ENCODE peak calls at places on chromosomes 7 and 10, in six cellular contexts. P is heart left ventricle, Q is IMR-90, Y is spleen, T is gastrocnemius medialis, O is sigmoid colon. S is an unnamed sample.

GRCh38 chr7:79317728-79318127 is 135.7 kb downstream of the MAGI2 start:
- DNase-seq in Q (peak; percentile 97), Y (no peak), P (no peak), T (no peak), O (no peak), S (no peak)

GRCh38 chr7:1950066-1950622 is 280.1 kb downstream of the ELFN1 start:
- DNase-seq in P (peak; percentile 18), T (no peak), Q (no peak), O (no peak), Y (no peak), S (no peak)

GRCh38 chr10:71060636-71061426 is 151.5 kb upstream of the UNC5B start:
- DNase-seq in Q (no peak), T (no peak), Y (no peak), O (no peak), P (no peak), S (no peak)

GRCh38 chr7:132776105-132776504 is 199.8 kb upstream of the PLXNA4 start:
- DNase-seq in Y (no peak), Q (no peak), O (no peak), T (no peak), P (no peak), S (no peak)

GRCh38 chr10:118594392-118595063 is 920 bp downstream of the PRLHR start:
- DNase-seq in P (no peak), Q (peak; percentile 21), Y (no peak), T (peak; percentile 30), O (no peak), S (no peak)

GRCh38 chr10:99920901-99921300 is 88.8 kb downstream of the DNMBP start:
- DNase-seq in O (no peak), Y (no peak), P (no peak), T (no peak), Q (peak; percentile 64), S (no peak)

GRCh38 chr7:46173526-46174191 is 252.6 kb upstream of the IGFBP3 start:
- DNase-seq in O (no peak), T (no peak), P (peak; percentile 80), Y (no peak), Q (no peak), S (no peak)

GRCh38 chr10:31912289-31912688 is 16.3 kb downstream of the ARHGAP12 start:
- DNase-seq in P (no peak), O (no peak), T (no peak), Q (peak; percentile 59), Y (no peak), S (no peak)

GRCh38 chr7:10343108-10343507 is 630.6 kb upstream of the PHF14 start:
- DNase-seq in Y (no peak), O (no peak), P (no peak), Q (no peak), T (no peak), S (no peak)

GRCh38 chr7:91683823-91684222 is 196.7 kb downstream of the MTERF1 start:
- DNase-seq in O (no peak), T (no peak), Q (peak; percentile 22), P (peak; percentile 27), Y (no peak), S (no peak)

DNA sequence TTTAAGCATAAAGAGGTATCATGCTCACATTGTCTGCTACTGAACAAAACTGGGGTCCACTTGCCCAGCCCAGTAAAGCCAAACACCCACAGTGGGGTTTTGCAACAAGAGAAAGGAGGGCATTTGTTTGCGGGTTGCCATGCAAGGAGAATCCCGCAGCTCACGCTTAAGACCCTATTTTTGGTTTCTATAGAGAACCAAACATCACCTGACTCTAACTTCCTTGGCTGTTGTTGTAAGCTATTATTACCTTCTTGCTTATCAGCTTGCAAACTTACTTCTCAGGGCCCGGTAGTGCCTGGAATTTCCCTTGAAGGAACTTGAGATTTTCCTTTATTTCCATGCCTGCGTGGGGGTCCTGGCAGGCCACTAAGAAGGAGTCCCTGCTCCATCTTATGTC is 20.7 kb downstream of the IFIT3 start:
- DNase-seq in T (no peak), P (no peak), O (no peak), Q (no peak), Y (no peak), S (no peak)
- H3K4me1 ChIP-seq in T (peaks cover 37% of the 10 kb centered on the region), P (peaks cover 66% of the 10 kb centered on the region), O (no peaks in the 10 kb centered on the region), Q (peaks cover 20% of the 10 kb centered on the region), Y (peaks cover 59% of the 10 kb centered on the region), S (peaks cover 39% of the 10 kb centered on the region)

DNA sequence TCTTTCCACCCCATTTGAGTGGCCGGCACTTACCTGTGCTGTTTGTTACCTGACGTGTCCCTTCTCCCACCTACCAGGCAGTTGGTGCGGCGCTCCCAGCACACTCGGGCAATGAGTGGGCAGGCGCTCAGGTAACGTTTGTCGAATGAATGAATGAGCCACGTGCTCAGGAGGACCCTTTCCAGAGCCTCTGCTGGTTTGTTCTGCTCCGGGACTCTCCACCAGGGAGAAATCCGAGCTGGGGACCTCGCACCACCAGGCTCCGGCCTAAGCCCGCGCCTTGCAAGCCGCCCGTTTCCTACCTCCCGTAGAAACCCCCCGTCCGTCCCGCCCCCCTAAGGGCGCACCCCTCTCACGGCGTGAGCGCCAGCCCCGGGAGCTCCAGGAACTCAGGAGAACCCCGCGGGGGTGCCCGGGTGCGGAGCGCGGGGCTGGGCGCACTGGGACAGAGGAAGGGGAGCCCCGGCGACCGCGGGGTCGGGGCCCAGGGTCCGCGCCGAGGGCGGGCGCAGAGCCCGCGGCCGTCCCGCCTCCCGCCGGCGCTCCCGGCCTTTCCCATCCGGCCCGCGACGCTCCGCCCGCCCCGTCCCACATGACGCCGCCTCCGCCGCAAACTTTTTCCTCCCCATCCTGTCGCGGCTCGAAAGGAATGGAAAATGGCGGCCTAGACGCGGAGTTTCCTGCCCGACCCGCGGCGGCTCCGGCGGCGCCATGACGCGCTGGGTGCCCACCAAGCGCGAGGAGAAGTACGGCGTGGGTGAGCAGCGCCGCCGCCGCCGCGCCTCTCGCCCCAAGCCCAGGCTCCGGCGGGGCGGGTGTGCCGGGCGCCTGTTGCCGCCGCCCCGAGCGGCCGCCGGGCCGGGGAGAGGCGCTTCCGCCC is at the start of gene DOCK1:
- DNase-seq in Y (peak; percentile 74), O (peak; percentile 83), P (peak; percentile 79), T (peak; percentile 16), Q (peak; percentile 68), S (no peak)
- TF ChIP-seq POLR2A in Y (no peak), O (no peak), P (no peak), T (peak; percentile 38), Q (no peak), S (peak; percentile 16)

DNA sequence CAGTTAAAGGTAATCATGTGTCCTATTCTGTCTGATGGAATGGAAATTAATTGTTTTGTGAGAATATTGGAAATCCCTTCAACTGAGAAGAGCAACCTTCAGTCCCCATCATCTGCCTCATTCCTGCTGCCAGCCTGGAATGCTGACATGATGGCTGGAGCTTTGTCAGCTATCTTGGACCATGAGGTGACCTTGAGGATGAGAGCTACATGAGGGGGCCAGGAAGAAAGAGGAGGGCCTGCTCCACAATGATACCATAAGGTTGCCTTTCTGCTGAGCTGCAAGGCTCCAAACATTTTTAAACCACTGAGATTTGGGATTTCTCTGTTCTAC is 40.7 kb upstream of the C10orf71 start:
- DNase-seq in O (no peak), P (no peak), Y (no peak), T (no peak), Q (no peak), S (no peak)
- H3K4me3 ChIP-seq in O (no peak overlapping the region), P (no peak overlapping the region), Y (no peak overlapping the region), T (no peak overlapping the region), Q (no peak overlapping the region), S (no peak overlapping the region)

GRCh38 chr7:6162650-6163366 is 109.6 kb downstream of the CYTH3 start:
- DNase-seq in P (no peak), T (no peak), Q (no peak), O (peak; percentile 50), Y (no peak), S (no peak)
- H3K4me1 ChIP-seq in P (peaks cover 58% of the 10 kb centered on the region), T (peaks cover 22% of the 10 kb centered on the region), Q (peaks cover 1% of the 10 kb centered on the region), O (no peaks in the 10 kb centered on the region), Y (peaks cover 27% of the 10 kb centered on the region), S (peaks cover 16% of the 10 kb centered on the region)

GRCh38 chr10:44009891-44010290 is 361.2 kb upstream of the ZNF32 start:
- DNase-seq in P (no peak), Y (no peak), Q (no peak), O (no peak), T (no peak), S (no peak)

GRCh38 chr10:44011603-44011981 is 362.9 kb upstream of the ZNF32 start:
- DNase-seq in T (no peak), P (no peak), Q (no peak), O (no peak), Y (no peak), S (no peak)

GRCh38 chr10:44008917-44009620 is 360.4 kb upstream of the ZNF32 start:
- DNase-seq in Q (no peak), P (no peak), O (no peak), T (no peak), Y (no peak), S (no peak)

GRCh38 chr10:44012921-44013320 is 364.2 kb upstream of the ZNF32 start:
- DNase-seq in O (no peak), Y (no peak), T (no peak), Q (no peak), P (no peak), S (no peak)

GRCh38 chr10:44010873-44011602 is 362.4 kb upstream of the ZNF32 start:
- DNase-seq in O (no peak), Q (peak; percentile 12), T (no peak), P (peak; percentile 60), Y (no peak), S (no peak)
- TF ChIP-seq POLR2A in O (no peak), Q (no peak), T (no peak), P (no peak), Y (no peak), S (no peak)

GRCh38 chr7:114931656-114932011 is 9.7 kb downstream of the MDFIC start:
- DNase-seq in Y (no peak), T (no peak), O (no peak), P (no peak), Q (no peak), S (no peak)
- H3K4me3 ChIP-seq in Y (no peak overlapping the region), T (no peak overlapping the region), O (no peak overlapping the region), P (no peak overlapping the region), Q (no peak overlapping the region), S (no peak overlapping the region)

DNA sequence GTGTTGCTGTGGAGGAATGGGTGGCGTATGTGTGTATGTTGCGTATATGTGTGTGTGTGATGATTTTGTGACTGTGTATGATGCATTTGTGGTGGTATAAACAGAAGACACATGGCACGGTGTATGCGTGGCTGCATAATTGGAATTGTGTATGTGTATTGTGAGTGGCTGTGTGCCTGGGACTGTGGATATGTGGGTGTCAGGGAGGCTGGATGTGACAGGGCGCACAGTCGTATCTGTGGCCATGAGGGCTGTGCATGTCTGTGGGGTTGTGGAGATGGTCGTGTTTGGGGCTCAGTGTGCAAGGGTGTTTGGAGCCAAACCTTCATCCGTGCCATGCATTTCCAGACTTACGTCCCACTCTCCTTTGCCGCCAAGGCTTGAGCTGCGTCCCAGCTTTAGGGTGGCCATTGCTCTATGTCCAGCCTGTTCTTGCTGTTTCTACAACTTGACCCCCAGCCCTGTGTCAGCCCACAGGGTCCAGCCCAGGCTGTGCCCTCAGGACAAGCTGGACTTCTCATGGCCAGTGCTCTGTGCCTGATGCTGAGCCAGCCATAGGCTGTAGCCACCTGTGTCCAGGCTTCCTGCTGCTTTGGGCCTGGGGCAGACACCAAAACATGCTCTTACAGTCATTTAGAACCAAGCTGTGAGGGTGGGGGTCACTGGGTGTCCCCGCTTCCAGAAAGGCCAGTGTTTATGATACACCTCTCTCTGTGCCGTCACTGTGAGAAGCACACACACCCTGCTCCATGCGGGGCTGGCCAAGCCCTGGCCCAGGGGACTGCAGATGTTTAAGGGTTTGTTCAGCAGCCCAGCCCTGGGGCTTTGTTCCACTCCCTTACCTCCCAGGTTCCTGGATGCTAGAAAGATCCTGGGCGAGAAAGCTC is 127.6 kb downstream of the NEURL1 start:
- DNase-seq in T (no peak), O (no peak), P (no peak), Y (no peak), Q (no peak), S (no peak)
- H3K4me1 ChIP-seq in T (peaks cover 47% of the 10 kb centered on the region), O (no peaks in the 10 kb centered on the region), P (peaks cover 67% of the 10 kb centered on the region), Y (peaks cover 45% of the 10 kb centered on the region), Q (peaks cover 5% of the 10 kb centered on the region), S (peaks cover 55% of the 10 kb centered on the region)

S was measured in esophagus squamous epithelium.